ENCODE peak calls at places on chromosomes 13 and 19, in five cellular contexts. W is AG10803, B is right lobe of liver, V is kidney epithelial cell, P is NB4. I is an unnamed sample.

GRCh38 chr19:33674575-33675367 is 53.0 kb downstream of the CHST8 start:
- DNase-seq in W (no peak), B (no peak), V (no peak), P (no peak), I (no peak)

GRCh38 chr13:44715287-44716224 is 139.4 kb upstream of the TSC22D1 start:
- DNase-seq in W (peak; percentile 89), B (no peak), V (no peak), P (no peak), I (no peak)

GRCh38 chr19:30393046-30393445 is 20.9 kb downstream of the ZNF536 start:
- DNase-seq in W (peak; percentile 61), B (no peak), V (no peak), P (peak; percentile 44), I (no peak)

GRCh38 chr13:28533441-28534166 is 38.7 kb upstream of the FLT1 start:
- DNase-seq in W (no peak), B (no peak), V (no peak), P (no peak), I (no peak)

GRCh38 chr19:4976412-4977298 is 7.7 kb downstream of the KDM4B start:
- DNase-seq in W (peak; percentile 98), B (peak; percentile 80), V (peak; percentile 64), P (peak; percentile 94), I (no peak)

GRCh38 chr19:10363789-10364281 is 16.5 kb downstream of the TYK2 start:
- DNase-seq in W (no peak), B (no peak), V (peak; percentile 39), P (peak; percentile 81), I (no peak)

GRCh38 chr19:13044160-13044853 is 49.0 kb downstream of the NFIX start:
- DNase-seq in W (no peak), B (no peak), V (no peak), P (no peak), I (no peak)

GRCh38 chr13:108950333-108951010 is 321.1 kb downstream of the MYO16 start:
- DNase-seq in W (no peak), B (no peak), V (no peak), P (no peak), I (no peak)

GRCh38 chr19:11422163-11423068 is 3.3 kb upstream of the RGL3 start:
- DNase-seq in W (peak; percentile 37), B (peak; percentile 84), V (peak; percentile 21), P (peak; percentile 66), I (no peak)

GRCh38 chr13:32428581-32429072 is 697 bp upstream of the N4BP2L1 start:
- DNase-seq in W (no peak), B (no peak), V (no peak), P (peak; percentile 78), I (no peak)

GRCh38 chr19:48136547-48136946 is 25.9 kb upstream of the PLA2G4C start:
- DNase-seq in W (no peak), B (no peak), V (no peak), P (no peak), I (no peak)

GRCh38 chr13:38394777-38395504 is 45.3 kb downstream of the UFM1 start:
- DNase-seq in W (peak; percentile 52), B (no peak), V (peak; percentile 34), P (no peak), I (no peak)

GRCh38 chr19:19488875-19489690 is 26.3 kb downstream of the TSSK6 start:
- DNase-seq in W (peak; percentile 96), B (peak; percentile 90), V (peak; percentile 93), P (peak; percentile 92), I (peak; percentile 75)
- TF ChIP-seq CTCF in W (no peak), B (no peak), V (no peak), P (no peak), I (no peak)

GRCh38 chr19:32346901-32347300 is 1.5 kb downstream of the ZNF507 start:
- DNase-seq in W (no peak), B (no peak), V (no peak), P (no peak), I (no peak)

GRCh38 chr19:32343550-32344262 is 1.7 kb upstream of the ZNF507 start:
- DNase-seq in W (no peak), B (no peak), V (no peak), P (no peak), I (no peak)

GRCh38 chr19:32349724-32350475 is 4.5 kb downstream of the ZNF507 start:
- DNase-seq in W (no peak), B (no peak), V (no peak), P (no peak), I (no peak)

GRCh38 chr19:32342695-32343094 is 2.7 kb upstream of the ZNF507 start:
- DNase-seq in W (no peak), B (no peak), V (no peak), P (no peak), I (no peak)

DNA sequence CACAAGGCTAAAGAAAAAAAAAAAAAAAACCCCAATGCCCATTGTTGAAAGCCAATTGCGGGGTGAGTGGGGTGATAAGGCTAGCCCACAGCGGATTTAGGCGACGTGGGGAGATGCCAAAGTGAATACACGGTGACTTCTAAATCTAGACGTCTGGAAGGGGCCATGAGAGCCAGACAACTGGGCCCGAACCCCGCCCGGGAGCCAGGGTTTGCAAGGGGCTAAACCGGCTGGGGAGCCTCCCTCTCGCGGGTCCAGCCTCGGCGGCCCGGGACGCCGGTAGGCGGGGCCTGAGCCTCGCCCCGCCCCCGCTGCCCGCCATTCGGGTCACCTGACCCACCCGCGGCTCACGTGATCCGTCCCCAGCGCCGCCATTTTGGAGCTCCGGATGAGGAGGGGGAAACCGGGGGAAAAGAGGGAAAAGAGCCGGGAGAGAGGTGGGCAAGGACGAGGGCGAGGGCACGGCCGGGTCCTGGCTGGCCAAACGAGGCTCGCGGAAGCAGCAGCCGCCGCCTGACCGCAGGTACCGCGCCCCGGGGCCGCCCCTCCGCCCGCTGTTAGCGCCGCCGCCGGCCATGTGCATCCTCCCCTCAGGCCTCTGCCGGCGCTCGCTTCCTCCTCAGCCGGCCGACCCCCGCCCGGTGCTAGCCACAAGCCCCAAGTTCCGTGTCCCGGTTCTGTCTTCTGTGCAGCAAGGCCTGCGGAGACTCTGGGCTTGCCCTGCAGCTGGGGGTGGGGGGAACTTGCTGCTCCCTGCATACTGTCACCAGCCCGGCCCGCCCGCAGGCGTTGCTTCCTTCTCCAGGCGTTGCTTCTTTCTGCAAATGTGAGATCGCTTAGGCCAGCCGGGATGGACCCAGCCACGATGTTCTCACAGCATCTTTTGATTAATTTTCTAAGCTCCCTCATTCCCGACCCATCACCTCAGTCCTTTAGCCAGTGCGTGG is at the start of gene ZNF507:
- DNase-seq in W (peak; percentile 61), B (peak; percentile 86), V (no peak), P (peak; percentile 73), I (no peak)
- TF ChIP-seq CTCF in W (no peak), B (no peak), V (no peak), P (no peak), I (peak; percentile 19)

DNA sequence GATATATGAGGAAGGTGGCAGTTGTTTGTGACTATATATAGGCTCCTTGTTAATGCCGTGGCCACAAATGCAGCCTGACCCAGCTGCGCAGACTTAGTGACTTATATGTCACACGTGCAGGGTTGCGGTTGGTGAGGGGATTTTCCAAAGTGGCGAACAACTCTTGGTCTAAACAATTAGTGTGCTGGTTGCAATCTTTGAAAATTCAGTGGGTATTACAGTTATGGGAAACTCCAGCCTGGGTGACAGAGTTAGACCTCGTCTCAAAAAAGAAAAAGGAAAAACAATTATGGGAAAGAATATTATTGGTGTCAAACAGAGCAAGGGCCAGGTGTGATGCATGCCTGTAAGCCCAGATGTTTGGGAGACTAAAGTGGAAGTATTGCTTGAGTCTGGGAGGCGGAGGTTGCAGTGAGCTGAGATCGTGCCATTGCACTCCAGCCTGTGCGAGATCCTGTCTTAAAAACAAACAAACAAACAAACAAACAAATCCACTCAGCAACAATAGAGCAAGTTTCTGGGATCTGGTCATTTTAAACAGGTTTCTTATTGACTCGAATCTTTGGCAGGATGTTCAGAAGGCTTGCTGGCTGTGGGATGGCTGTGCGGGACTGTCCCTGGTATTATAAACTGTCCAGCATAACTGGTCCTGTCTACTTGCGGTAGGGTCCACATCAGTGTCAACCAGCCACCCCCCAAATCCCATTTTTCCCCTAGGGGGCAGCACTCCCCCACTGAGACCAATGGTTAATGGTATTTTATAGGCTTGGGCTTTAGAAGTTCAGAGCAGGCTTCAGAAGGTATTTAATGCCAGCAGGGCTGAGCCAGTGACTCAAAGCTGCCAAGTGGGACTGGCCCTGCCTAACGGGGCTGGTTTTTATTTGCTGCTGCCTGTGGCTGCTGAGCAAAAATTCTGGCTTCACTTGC is 15.4 kb downstream of the RELB start:
- DNase-seq in W (peak; percentile 84), B (peak; percentile 70), V (no peak), P (peak; percentile 70), I (peak; percentile 16)
- TF ChIP-seq CTCF in W (peak; percentile 70), B (peak; percentile 67), V (peak; percentile 74), P (peak; percentile 68), I (peak; percentile 60)

DNA sequence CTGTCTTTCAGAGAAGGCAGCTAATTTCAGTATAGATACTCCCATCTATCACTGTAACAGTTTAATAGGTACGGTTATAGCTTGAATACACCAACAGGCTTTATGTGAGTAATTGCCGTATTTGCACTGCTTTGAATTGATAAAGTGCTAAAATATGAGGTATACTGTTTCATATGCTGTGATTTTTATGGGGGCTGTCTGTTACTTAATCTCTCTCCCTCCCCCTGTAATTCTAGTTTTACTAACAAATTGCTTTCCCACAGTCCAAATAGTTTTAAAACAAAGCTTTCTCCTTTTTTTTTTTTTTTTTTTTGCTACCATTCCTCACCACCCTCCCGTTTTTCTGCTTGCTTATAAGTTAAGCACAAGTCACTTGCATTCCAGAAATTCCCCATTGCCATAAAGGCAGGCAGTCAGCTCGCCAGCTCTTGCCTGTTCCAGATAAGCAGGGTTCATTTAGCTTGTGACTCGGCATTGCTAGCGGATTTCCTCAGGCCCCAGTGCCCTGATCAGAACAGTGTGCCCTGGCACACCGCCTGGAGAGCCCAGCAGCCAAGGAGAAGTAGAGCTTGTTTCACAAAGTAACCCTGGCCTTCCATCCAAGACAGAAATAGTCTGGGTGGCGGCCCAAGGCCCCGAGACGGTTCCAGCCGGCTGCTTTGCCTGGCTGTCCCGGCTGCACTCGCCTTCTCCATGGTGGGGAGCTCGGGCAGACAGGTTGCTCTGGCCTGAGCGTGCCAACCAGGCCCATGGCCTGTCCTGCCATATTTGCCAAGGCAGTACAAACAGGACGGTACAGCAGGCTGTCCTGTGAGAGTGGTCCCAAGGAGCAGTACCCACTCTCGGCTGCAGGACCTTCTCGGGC is 43.5 kb upstream of the NPAS1 start:
- DNase-seq in W (peak; percentile 100), B (peak; percentile 93), V (peak; percentile 87), P (no peak), I (peak; percentile 96)
- TF ChIP-seq CTCF in W (no peak), B (no peak), V (no peak), P (no peak), I (no peak)

GRCh38 chr13:91308299-91308698 is 39.2 kb upstream of the MIR17HG start:
- DNase-seq in W (no peak), B (no peak), V (no peak), P (peak; percentile 12), I (no peak)
- TF ChIP-seq CTCF in W (no peak), B (no peak), V (peak; percentile 9), P (peak; percentile 27), I (no peak)

GRCh38 chr19:680287-681028 is 4.3 kb downstream of the FSTL3 start:
- DNase-seq in W (peak; percentile 98), B (peak; percentile 100), V (peak; percentile 86), P (peak; percentile 95), I (peak; percentile 86)
- TF ChIP-seq CTCF in W (peak; percentile 29), B (peak; percentile 37), V (no peak), P (peak; percentile 17), I (peak; percentile 71)